ENCODE peak calls at places on chromosomes 5 and 9, in seven cellular contexts. Y is tibial artery, U is aorta, X is HCT116, B is heart left ventricle, F is cardiac muscle cell, O is sigmoid colon. R is an unnamed sample. For H3K4me1, the result is how much of the 10 kb centered on the place peaks cover.

GRCh38 chr5:90881626-90882150 is 323.1 kb downstream of the ADGRV1 start:
- DNase-seq in U (no peak), B (no peak), F (no peak), O (no peak), X (no peak), Y (no peak), R (no peak)

GRCh38 chr9:108743901-108744371 is 111.8 kb downstream of the ACTL7B start:
- DNase-seq in B (no peak), F (peak), Y (no peak), X (no peak), O (no peak), U (no peak), R (no peak)

GRCh38 chr5:125295405-125295872 is 549.0 kb upstream of the ZNF608 start:
- DNase-seq in O (no peak), Y (no peak), U (no peak), X (no peak), B (no peak), F (no peak), R (no peak)

GRCh38 chr9:121827251-121827967 is 176.0 kb downstream of the DAB2IP start:
- DNase-seq in B (no peak), F (no peak), Y (no peak), U (no peak), O (peak), X (no peak), R (peak)

GRCh38 chr5:41408676-41409443 is 101.5 kb downstream of the PLCXD3 start:
- DNase-seq in U (no peak), B (no peak), X (no peak), O (no peak), Y (no peak), F (no peak), R (no peak)

GRCh38 chr5:17360879-17361278 is 137.2 kb upstream of the TAF11L2 start:
- DNase-seq in F (no peak), O (no peak), B (no peak), X (no peak), Y (no peak), U (no peak), R (no peak)

GRCh38 chr9:93949073-93949693 is 6.0 kb downstream of the BARX1 start:
- DNase-seq in X (no peak), Y (no peak), F (no peak), B (peak), U (peak), O (no peak), R (no peak)

GRCh38 chr9:86741311-86742215 is 205.7 kb downstream of the GAS1 start:
- DNase-seq in Y (no peak), X (peak), B (no peak), U (no peak), F (peak), O (no peak), R (no peak)

GRCh38 chr9:114386886-114387677 is 700 bp downstream of the AKNA start:
- DNase-seq in U (peak), B (no peak), O (peak), F (no peak), X (no peak), Y (peak), R (no peak)

GRCh38 chr9:115167175-115167574 is 49.2 kb upstream of the TNC start:
- DNase-seq in F (no peak), Y (no peak), U (no peak), B (no peak), O (no peak), X (no peak), R (no peak)

GRCh38 chr5:116990010-116990409 is 415.4 kb upstream of the SEMA6A start:
- DNase-seq in X (no peak), F (peak), B (no peak), O (no peak), Y (no peak), U (no peak), R (no peak)

GRCh38 chr9:33923079-33923478 is 106.1 kb downstream of the UBE2R2 start:
- DNase-seq in O (no peak), Y (no peak), B (no peak), F (no peak), U (no peak), X (no peak), R (no peak)

GRCh38 chr5:66118294-66118693 is 25.8 kb upstream of the SREK1 start:
- DNase-seq in O (no peak), X (no peak), B (no peak), F (no peak), U (no peak), Y (no peak), R (no peak)

GRCh38 chr9:94948567-94949235 is 222.2 kb downstream of the AOPEP start:
- DNase-seq in U (no peak), B (no peak), Y (no peak), X (no peak), F (no peak), O (no peak), R (no peak)

GRCh38 chr9:124742940-124743339 is 28.2 kb downstream of the NR6A1 start:
- DNase-seq in O (no peak), Y (no peak), F (no peak), U (no peak), X (no peak), B (no peak), R (no peak)

GRCh38 chr9:134173127-134174072 is 9.0 kb upstream of the RNU6ATAC start:
- DNase-seq in O (peak), F (no peak), Y (no peak), B (peak), U (peak), X (no peak), R (no peak)

GRCh38 chr5:64269164-64269563 is 103.5 kb downstream of the RNF180 start:
- DNase-seq in F (no peak), X (no peak), B (no peak), U (no peak), Y (no peak), O (no peak), R (no peak)

GRCh38 chr9:4148215-4148561 is 151.7 kb downstream of the GLIS3 start:
- DNase-seq in X (no peak), O (no peak), Y (no peak), F (no peak), U (no peak), B (no peak), R (no peak)

GRCh38 chr5:115557667-115558387 is 13.3 kb upstream of the FEM1C start:
- DNase-seq in U (no peak), B (no peak), F (no peak), X (no peak), O (no peak), Y (no peak), R (no peak)

GRCh38 chr9:36991516-36992134 is 42.4 kb downstream of the PAX5 start:
- DNase-seq in O (no peak), B (no peak), Y (no peak), X (peak), U (no peak), F (no peak), R (peak)

GRCh38 chr5:42515504-42515903 is 92.3 kb downstream of the GHR start:
- DNase-seq in U (no peak), X (no peak), Y (no peak), B (no peak), F (no peak), O (no peak), R (no peak)

GRCh38 chr5:160477266-160477970 is 55.8 kb downstream of the PTTG1 start:
- DNase-seq in O (no peak), F (no peak), B (no peak), Y (no peak), U (no peak), X (no peak), R (no peak)

GRCh38 chr9:83027153-83027867 is 35.6 kb downstream of the RASEF start:
- DNase-seq in B (no peak), Y (no peak), O (no peak), F (no peak), U (no peak), X (peak), R (no peak)

GRCh38 chr5:109225695-109226094 is 184.1 kb downstream of the PJA2 start:
- DNase-seq in Y (peak), B (no peak), X (no peak), F (no peak), U (no peak), O (no peak), R (peak)

GRCh38 chr9:35051069-35051967 is 21.1 kb downstream of the VCP start:
- DNase-seq in Y (no peak), F (peak), O (no peak), U (no peak), B (no peak), X (peak), R (peak)

GRCh38 chr5:134090482-134090881 is 24.0 kb upstream of the TCF7 start:
- DNase-seq in O (no peak), U (no peak), B (no peak), X (no peak), F (no peak), Y (no peak), R (no peak)

DNA sequence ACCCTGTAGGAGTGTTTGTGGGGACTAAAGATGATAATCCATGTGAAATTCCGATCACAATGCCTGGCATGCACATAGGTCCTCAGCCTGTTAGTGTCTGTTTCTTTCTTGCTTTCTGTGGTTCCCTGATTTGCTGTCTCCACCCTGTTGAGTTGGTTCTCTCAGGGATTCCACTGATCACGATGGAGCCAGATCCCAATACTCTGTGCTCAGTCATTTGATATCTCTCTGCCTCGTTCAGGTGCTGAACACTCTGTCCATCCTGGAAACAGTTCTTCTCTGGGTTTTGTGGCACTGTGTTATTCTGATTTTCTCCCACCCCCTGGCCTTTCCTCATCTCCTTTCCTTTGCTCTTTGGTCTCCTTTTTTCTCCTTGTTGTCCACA is 60.8 kb downstream of the ARHGAP26 start:
- DNase-seq in F (no peak), B (no peak), X (no peak), Y (no peak), U (no peak), O (no peak), R (no peak)
- H3K4me1 ChIP-seq in F (under half), B (half or more), X (half or more), Y (under half), U (under half), O (half or more), R (under half)

DNA sequence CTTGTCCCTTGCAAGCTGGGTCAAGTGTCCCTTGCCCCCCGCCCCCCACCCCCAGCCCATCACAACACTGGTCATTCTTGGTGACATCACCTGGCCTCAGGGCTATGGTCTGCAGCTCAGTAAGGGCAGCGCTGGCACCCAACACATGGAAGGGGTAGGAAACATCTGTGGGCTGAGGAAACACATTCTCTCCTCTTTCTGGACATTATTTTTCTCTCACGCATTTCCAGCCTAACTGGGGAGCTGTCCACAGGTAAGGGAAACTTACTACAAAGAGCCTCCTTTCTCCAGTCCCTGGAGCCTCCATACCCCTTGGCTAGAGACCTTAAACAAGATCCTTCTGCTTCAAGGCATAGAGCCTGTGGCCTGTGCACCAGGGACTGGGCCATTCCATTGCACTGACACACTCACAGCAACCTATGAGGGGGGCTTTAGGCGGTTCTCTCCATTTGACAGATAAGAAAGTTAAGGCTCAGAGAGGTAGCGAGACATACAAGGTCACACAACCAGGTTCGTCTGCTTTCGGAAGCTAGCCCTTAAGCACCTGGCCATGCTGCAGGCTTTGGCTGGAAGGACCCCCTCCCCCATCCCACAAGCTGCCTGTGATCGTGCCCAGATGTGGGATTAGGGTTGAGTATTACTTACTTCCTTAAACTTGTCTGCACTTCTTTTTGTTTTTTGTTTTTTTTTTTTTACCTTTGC is 40.7 kb downstream of the CXXC5 start:
- DNase-seq in F (no peak), X (no peak), U (no peak), O (no peak), Y (no peak), B (no peak), R (no peak)
- H3K4me1 ChIP-seq in F (under half), X (under half), U (under half), O (under half), Y (under half), B (under half), R (under half)

DNA sequence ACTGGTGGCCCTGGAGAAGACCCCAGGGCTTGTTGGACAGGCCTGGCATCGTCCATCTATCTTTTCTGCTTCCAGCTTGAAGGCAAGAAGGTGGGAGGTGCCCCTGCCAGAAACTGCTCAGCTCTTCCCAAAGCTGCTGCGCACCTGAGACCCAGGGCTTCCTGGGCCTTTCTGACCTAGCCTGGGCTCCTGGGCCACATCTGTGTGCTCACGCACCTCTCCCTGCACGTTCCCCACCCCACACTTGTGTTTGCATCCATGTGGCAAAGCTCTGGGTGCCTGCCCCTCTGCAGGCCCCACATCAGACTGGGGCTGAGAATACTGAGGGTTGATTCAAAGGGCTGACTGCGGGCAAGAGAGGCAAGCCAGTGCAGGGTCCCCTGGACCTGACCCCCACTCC is 63.4 kb downstream of the PFDN1 start:
- DNase-seq in F (no peak), B (no peak), X (no peak), U (no peak), O (no peak), Y (no peak), R (no peak)
- H3K4me1 ChIP-seq in F (under half), B (half or more), X (under half), U (under half), O (under half), Y (under half), R (under half)

GRCh38 chr5:157549283-157549629 is 26.3 kb downstream of the ADAM19 start:
- DNase-seq in B (no peak), O (no peak), F (no peak), X (no peak), Y (no peak), U (no peak), R (no peak)

GRCh38 chr5:157550668-157551067 is 24.9 kb downstream of the ADAM19 start:
- DNase-seq in Y (no peak), B (no peak), O (no peak), F (no peak), U (no peak), X (no peak), R (no peak)

GRCh38 chr5:157548513-157549282 is 26.9 kb downstream of the ADAM19 start:
- DNase-seq in B (no peak), O (no peak), Y (peak), F (no peak), U (no peak), X (no peak), R (no peak)

GRCh38 chr5:157547909-157548512 is 27.6 kb downstream of the ADAM19 start:
- DNase-seq in F (no peak), Y (no peak), B (no peak), U (no peak), X (no peak), O (no peak), R (no peak)

GRCh38 chr5:157549954-157550549 is 25.5 kb downstream of the ADAM19 start:
- DNase-seq in U (no peak), O (no peak), Y (no peak), X (no peak), F (no peak), B (no peak), R (no peak)
- H3K4me1 ChIP-seq in U (under half), O (half or more), Y (under half), X (under half), F (under half), B (half or more), R (under half)

DNA sequence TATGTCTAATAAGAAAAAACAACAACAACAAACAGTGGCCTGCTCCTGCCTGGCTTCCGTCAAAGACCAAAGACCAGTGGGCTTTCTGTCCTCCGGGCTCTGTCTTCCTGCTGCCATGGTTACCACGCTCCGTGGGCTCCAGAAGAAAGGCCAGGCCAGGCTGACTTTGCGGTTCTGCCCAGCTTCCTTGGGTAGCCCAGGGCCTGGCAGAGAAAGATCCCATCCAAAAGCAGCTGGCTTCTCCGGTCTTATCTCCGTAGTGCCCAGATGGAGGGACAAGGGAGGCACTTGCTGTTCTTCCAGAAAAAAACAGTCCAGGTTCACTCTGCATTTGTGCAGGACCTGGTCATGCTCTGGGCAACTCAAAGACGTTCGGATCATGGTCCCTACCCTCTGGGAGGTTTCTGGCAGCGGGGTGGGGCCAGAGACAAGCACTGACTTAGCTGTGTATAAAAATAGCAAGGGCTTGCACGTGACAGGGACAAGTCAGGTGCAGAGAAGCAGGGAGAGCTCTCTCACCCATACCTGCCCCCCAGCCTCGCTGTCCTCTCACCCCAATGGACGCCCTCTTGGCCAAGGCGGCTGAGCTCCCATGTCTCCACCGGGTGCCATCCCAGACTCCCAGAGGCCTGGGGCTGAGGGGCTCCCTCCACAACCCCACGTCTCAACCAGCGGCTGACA is 212.2 kb downstream of the C9orf50 start:
- DNase-seq in Y (no peak), X (no peak), F (peak), B (peak), O (no peak), U (peak), R (peak)
- H3K4me1 ChIP-seq in Y (under half), X (under half), F (under half), B (under half), O (under half), U (under half), R (under half)

GRCh38 chr9:131273791-131274673 is 2.3 kb downstream of the FAM78A start:
- DNase-seq in Y (no peak), O (no peak), X (no peak), F (no peak), U (no peak), B (no peak), R (no peak)
- H3K4me1 ChIP-seq in Y (under half), O (under half), X (under half), F (half or more), U (under half), B (half or more), R (under half)

DNA sequence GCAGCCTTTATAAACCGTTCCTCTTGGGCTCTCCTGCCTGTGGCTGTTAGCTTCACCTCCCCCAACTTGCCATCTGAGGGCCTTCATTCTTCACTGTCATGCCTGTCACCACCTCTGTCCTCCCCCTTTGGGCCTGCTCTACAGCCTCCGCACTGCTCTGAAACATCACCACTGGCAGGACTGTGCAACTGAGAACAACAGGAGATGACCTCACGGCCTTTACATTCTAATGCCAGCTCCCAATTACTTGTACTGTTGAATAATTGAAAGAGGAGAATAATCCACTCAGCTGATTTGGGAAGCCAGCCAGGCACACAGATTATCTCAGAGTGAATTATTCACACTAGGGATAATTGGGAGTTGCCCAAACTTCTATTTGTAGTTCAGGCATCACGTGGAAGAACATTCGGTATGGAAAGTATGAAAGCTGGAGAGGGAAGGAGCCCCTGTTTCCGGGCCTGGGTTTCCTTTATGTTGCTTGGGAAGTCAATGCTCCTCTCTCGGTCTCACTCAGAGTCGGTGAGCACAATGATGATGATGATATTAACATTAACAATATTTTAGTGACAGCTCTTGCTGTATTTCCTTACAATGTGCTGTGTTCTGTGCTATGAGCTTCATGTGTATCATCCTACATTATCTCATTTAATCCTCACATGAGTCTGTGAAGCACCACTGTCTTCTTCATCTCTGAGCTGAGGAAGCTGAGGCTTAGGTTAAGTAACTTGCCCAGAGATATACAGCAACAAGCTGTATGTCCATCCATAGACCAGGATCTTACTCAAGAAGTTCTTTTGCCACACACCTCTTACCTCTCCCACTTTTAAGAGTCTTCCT is 99.3 kb upstream of the LRRTM2 start:
- DNase-seq in O (no peak), Y (peak), X (no peak), F (peak), U (peak), B (no peak), R (peak)
- H3K4me1 ChIP-seq in O (under half), Y (under half), X (under half), F (under half), U (under half), B (under half), R (under half)

DNA sequence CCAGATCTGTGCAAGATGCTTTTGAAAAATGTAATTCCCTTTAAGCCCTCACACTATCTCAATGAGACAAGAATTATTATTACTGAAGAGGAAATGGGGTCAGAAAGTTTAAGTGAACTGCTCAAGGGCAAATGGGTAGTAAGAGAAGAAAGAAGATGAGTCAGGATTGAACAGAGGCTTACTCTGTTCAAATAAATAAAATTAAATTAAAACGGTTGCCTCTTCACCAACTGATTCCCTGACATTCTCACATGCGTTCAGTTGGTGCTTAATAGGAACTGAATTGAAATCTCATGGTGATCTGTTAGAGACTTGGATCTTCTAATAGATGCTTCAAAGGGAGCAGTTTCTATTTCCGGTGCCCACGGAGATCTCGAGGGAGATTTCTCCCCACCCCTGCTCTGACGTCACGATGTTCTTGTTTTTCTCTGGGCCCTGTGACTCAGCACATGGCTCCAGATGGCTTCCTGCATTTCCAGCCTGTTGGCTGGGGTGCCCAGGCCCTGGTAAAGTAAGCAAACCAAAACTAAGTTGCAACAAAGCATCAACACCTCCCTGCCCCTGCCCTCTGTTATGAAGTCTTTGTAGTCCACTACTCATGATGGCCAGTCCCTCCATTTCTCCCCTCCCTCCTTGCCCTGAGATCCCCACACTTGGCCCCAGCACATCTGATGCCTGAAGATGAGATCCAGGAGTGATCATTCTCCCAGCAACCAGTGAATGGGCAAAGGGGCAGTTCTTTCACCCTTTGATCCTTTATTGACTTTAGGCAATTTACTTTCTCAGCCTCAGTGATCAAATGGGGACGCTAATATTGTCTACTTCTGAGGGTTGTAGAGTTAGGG is 106.1 kb upstream of the CPEB4 start:
- DNase-seq in X (no peak), B (no peak), O (peak), U (peak), F (no peak), Y (peak), R (peak)
- H3K4me1 ChIP-seq in X (under half), B (half or more), O (under half), U (under half), F (under half), Y (under half), R (under half)